ENCODE peak calls at places on chromosomes 5 and 9, in six cellular contexts. E is IMR-90, Z is neuronal stem cell, G is H9, O is H1, T is mesenchymal stem cell. B is an unnamed sample.

GRCh38 chr5:61087921-61088320 is 74.3 kb downstream of the SMIM15 start:
- DNase-seq in E (no peak), Z (no peak), G (no peak), O (no peak), T (no peak), B (no peak)

GRCh38 chr5:157930710-157931109 is 71.8 kb upstream of the CLINT1 start:
- DNase-seq in E (no peak), Z (no peak), G (no peak), O (no peak), T (no peak), B (no peak)

GRCh38 chr9:90344013-90344412 is 298.6 kb downstream of the DIRAS2 start:
- DNase-seq in E (no peak), Z (peak; percentile 61), G (no peak), O (no peak), T (peak; percentile 4), B (peak; percentile 27)

GRCh38 chr5:154642499-154643245 is 112.5 kb upstream of the LARP1 start:
- DNase-seq in E (peak; percentile 30), Z (no peak), G (no peak), O (no peak), T (peak; percentile 30), B (peak; percentile 42)

GRCh38 chr5:83428126-83428525 is 43.4 kb upstream of the VCAN start:
- DNase-seq in E (peak; percentile 39), Z (no peak), G (no peak), O (no peak), T (no peak), B (no peak)

GRCh38 chr5:80870442-80870841 is 89.7 kb upstream of the RASGRF2 start:
- DNase-seq in E (no peak), Z (no peak), G (no peak), O (no peak), T (no peak), B (peak; percentile 53)

GRCh38 chr5:122933926-122934325 is 88.5 kb downstream of the SNX24 start:
- DNase-seq in E (no peak), Z (no peak), G (no peak), O (no peak), T (peak; percentile 43), B (no peak)

GRCh38 chr9:75142208-75142607 is 53.9 kb downstream of the OSTF1 start:
- DNase-seq in E (no peak), Z (no peak), G (no peak), O (no peak), T (no peak), B (no peak)

GRCh38 chr9:2787065-2787464 is 56.8 kb downstream of the PUM3 start:
- DNase-seq in E (peak; percentile 73), Z (no peak), G (no peak), O (no peak), T (peak; percentile 29), B (no peak)

GRCh38 chr9:89621676-89622075 is 16.9 kb downstream of the GADD45G start:
- DNase-seq in E (no peak), Z (no peak), G (no peak), O (no peak), T (no peak), B (no peak)

GRCh38 chr9:93231121-93231694 is 47.3 kb downstream of the WNK2 start:
- DNase-seq in E (no peak), Z (no peak), G (no peak), O (no peak), T (no peak), B (no peak)

GRCh38 chr9:124037790-124038189 is 26.2 kb downstream of the LHX2 start:
- DNase-seq in E (no peak), Z (no peak), G (no peak), O (no peak), T (no peak), B (peak; percentile 82)

GRCh38 chr9:99140685-99141314 is 35.9 kb downstream of the TGFBR1 start:
- DNase-seq in E (peak; percentile 67), Z (peak; percentile 41), G (peak; percentile 54), O (no peak), T (peak; percentile 80), B (peak; percentile 87)

GRCh38 chr5:21792736-21793135 is 1060.4 kb downstream of the CDH12 start:
- DNase-seq in E (peak; percentile 40), Z (no peak), G (no peak), O (no peak), T (no peak), B (no peak)

GRCh38 chr5:55650391-55650790 is 61.7 kb downstream of the SLC38A9 start:
- DNase-seq in E (peak; percentile 84), Z (no peak), G (no peak), O (no peak), T (peak; percentile 45), B (no peak)

GRCh38 chr5:135236951-135237791 is 161.9 kb downstream of the MACROH2A1 start:
- DNase-seq in E (no peak), Z (no peak), G (no peak), O (peak; percentile 35), T (no peak), B (no peak)

GRCh38 chr5:160520609-160521391 is 99.1 kb downstream of the PTTG1 start:
- DNase-seq in E (no peak), Z (no peak), G (no peak), O (no peak), T (no peak), B (no peak)

GRCh38 chr5:170495796-170496195 is 8.0 kb upstream of the KCNIP1 start:
- DNase-seq in E (no peak), Z (no peak), G (no peak), O (no peak), T (no peak), B (no peak)

GRCh38 chr5:14440223-14440597 is 141.4 kb upstream of the OTULINL start:
- DNase-seq in E (no peak), Z (no peak), G (no peak), O (no peak), T (no peak), B (no peak)

GRCh38 chr5:14439087-14439841 is 142.3 kb upstream of the OTULINL start:
- DNase-seq in E (no peak), Z (no peak), G (no peak), O (no peak), T (no peak), B (no peak)

GRCh38 chr5:14443665-14444064 is 137.9 kb upstream of the OTULINL start:
- DNase-seq in E (no peak), Z (no peak), G (no peak), O (no peak), T (peak; percentile 66), B (no peak)

GRCh38 chr5:14438195-14438606 is 143.4 kb upstream of the OTULINL start:
- DNase-seq in E (no peak), Z (no peak), G (no peak), O (no peak), T (no peak), B (no peak)

DNA sequence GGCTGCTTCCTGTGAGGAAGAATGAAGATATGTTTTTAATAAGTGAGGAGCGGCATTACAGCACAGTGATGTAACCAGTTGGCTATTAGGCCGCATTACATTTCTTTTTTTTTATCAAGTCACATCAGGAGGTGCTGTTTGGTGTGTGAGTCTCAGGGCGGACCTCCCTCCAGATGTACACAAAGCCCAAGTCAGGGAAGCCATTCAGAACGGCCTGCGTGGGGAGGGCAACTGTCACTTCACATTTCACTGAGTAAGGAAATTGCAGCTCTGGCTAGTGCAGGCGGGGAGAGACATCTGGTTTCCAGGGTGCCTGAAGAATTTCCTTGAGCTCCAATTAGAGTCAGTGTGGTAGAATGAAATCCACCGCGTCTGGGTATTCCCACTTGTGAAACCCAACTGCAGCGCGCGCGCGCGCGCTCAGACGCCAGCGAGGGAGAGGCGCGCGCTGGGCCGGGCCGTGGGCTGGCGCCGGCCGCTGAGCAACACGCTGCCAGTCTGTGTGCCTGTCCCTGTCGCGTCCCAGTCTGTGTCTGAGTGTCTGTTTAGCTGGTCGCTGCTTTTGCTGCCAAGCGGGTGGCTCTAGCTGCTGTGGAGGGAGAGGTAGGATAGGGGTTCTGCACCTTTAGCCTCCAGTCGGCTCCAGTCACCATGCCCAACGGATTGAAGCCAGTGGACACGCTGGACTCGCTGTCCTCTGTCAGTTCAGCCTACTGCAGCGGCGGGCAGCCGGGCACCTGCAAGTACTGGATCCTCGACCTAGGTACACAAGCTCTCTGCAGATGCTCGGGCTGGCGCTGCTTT is 140.8 kb upstream of the OTULINL start:
- DNase-seq in E (peak; percentile 97), Z (peak; percentile 58), G (no peak), O (no peak), T (peak; percentile 84), B (no peak)
- H2BK120ac ChIP-seq in E (peak overlapping the region; percentile 44), Z (no peak overlapping the region), G (no peak overlapping the region), O (no peak overlapping the region), T (no peak overlapping the region), B (no peak overlapping the region)

GRCh38 chr5:36614657-36615308 is 8.4 kb downstream of the SLC1A3 start:
- DNase-seq in E (no peak), Z (no peak), G (no peak), O (no peak), T (no peak), B (no peak)

GRCh38 chr5:36613241-36613640 is 6.8 kb downstream of the SLC1A3 start:
- DNase-seq in E (no peak), Z (no peak), G (no peak), O (no peak), T (no peak), B (no peak)

GRCh38 chr5:36611520-36612274 is 5.3 kb downstream of the SLC1A3 start:
- DNase-seq in E (no peak), Z (no peak), G (no peak), O (no peak), T (no peak), B (no peak)

GRCh38 chr5:36610629-36611028 is 4.2 kb downstream of the SLC1A3 start:
- DNase-seq in E (no peak), Z (no peak), G (no peak), O (no peak), T (no peak), B (no peak)

DNA sequence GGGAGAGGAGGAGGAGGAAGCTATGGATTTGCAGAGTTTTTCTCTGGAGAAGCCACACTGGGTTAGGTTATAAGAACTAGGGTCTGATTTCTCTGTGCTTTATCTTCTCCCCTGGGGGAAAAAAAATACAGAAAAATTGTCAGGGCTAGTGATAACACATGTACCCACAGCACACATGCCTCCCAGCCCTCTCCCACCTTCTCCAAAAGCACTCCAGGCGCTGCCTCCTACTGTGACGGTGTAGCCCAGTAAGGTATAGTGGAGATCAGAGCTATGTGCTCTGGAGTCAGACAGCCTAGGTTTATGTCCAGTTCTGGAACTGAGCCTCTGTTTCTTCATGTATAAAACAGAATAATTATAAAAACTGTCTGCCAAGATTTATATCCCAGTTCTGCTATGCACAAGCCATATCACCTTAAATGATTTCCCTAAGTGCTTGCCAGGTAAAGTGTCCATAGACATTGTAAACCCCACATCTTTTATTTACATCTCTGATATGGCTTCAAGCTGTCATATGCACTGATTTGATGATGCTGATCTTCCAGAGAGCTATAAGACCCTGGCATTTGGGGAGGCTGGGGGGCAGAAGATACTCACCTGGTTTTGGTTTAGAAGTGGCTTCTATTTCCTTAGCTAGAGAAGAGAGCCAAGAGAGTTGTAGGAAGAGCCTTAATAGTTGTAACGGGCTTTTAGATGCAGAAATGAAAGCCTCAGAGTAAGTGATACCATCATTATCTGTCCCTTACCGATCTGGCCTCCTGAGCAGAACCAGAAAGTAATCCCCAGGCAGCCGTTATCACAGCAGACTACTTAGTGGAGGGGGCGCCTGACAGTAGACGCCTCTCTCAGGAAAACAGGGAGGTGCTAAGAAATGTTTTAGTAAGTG is 7.6 kb downstream of the SLC1A3 start:
- DNase-seq in E (no peak), Z (no peak), G (no peak), O (no peak), T (no peak), B (peak; percentile 71)
- H2BK120ac ChIP-seq in E (no peak overlapping the region), Z (no peak overlapping the region), G (no peak overlapping the region), O (no peak overlapping the region), T (no peak overlapping the region), B (no peak overlapping the region)

GRCh38 chr9:77710965-77711657 is 63.0 kb upstream of the GNA14 start:
- DNase-seq in E (no peak), Z (no peak), G (no peak), O (no peak), T (no peak), B (peak; percentile 17)
- H2BK120ac ChIP-seq in E (peak overlapping the region; percentile 80), Z (no peak overlapping the region), G (no peak overlapping the region), O (no peak overlapping the region), T (no peak overlapping the region), B (no peak overlapping the region)

GRCh38 chr9:134039386-134040175 is 14.3 kb downstream of the BRD3OS start:
- DNase-seq in E (no peak), Z (no peak), G (no peak), O (no peak), T (no peak), B (no peak)
- H2BK120ac ChIP-seq in E (no peak overlapping the region), Z (no peak overlapping the region), G (no peak overlapping the region), O (no peak overlapping the region), T (no peak overlapping the region), B (no peak overlapping the region)

B was measured in mesendoderm.